ENCODE peak calls at places on chromosomes 5 and 9, in six cellular contexts. One of them, this sample, is unnamed.

GRCh38 chr5:33937700-33938506 is 1.7 kb downstream of the RXFP3 start:
- DNase-seq in right atrium auricular region: no peak
- DNase-seq in brain microvascular endothelial cell: no peak
- DNase-seq in Peyer's patch: no peak
- DNase-seq in neuronal stem cell: no peak
- DNase-seq in CD8-positive, alpha-beta T cell: no peak
- DNase-seq in this sample: no peak

GRCh38 chr9:124332321-124332720 is 74.6 kb downstream of the NEK6 start:
- DNase-seq in right atrium auricular region: no peak
- DNase-seq in brain microvascular endothelial cell: no peak
- DNase-seq in Peyer's patch: no peak
- DNase-seq in neuronal stem cell: no peak
- DNase-seq in CD8-positive, alpha-beta T cell: no peak
- DNase-seq in this sample: no peak

GRCh38 chr9:127865645-127866464 is 11.4 kb upstream of the ENG start:
- DNase-seq in right atrium auricular region: no peak
- DNase-seq in brain microvascular endothelial cell: no peak
- DNase-seq in Peyer's patch: no peak
- DNase-seq in neuronal stem cell: no peak
- DNase-seq in CD8-positive, alpha-beta T cell: peak; percentile 32
- DNase-seq in this sample: no peak

GRCh38 chr9:4269872-4270271 is 30.0 kb downstream of the GLIS3 start:
- DNase-seq in right atrium auricular region: no peak
- DNase-seq in brain microvascular endothelial cell: no peak
- DNase-seq in Peyer's patch: no peak
- DNase-seq in neuronal stem cell: no peak
- DNase-seq in CD8-positive, alpha-beta T cell: no peak
- DNase-seq in this sample: no peak

GRCh38 chr5:81782811-81783210 is 31.9 kb upstream of the SSBP2 start:
- DNase-seq in right atrium auricular region: no peak
- DNase-seq in brain microvascular endothelial cell: no peak
- DNase-seq in Peyer's patch: no peak
- DNase-seq in neuronal stem cell: no peak
- DNase-seq in CD8-positive, alpha-beta T cell: no peak
- DNase-seq in this sample: no peak

GRCh38 chr5:93428868-93429267 is 152.2 kb downstream of the NR2F1-AS1 start:
- DNase-seq in right atrium auricular region: no peak
- DNase-seq in brain microvascular endothelial cell: peak; percentile 57
- DNase-seq in Peyer's patch: no peak
- DNase-seq in neuronal stem cell: no peak
- DNase-seq in CD8-positive, alpha-beta T cell: no peak
- DNase-seq in this sample: no peak

GRCh38 chr5:53381-54174 is 38.4 kb upstream of the PLEKHG4B start:
- DNase-seq in right atrium auricular region: no peak
- DNase-seq in brain microvascular endothelial cell: no peak
- DNase-seq in Peyer's patch: no peak
- DNase-seq in neuronal stem cell: peak; percentile 87
- DNase-seq in CD8-positive, alpha-beta T cell: peak; percentile 15
- DNase-seq in this sample: peak; percentile 70

GRCh38 chr9:135340726-135341475 is 138.7 kb upstream of the PPP1R26 start:
- DNase-seq in right atrium auricular region: no peak
- DNase-seq in brain microvascular endothelial cell: no peak
- DNase-seq in Peyer's patch: no peak
- DNase-seq in neuronal stem cell: no peak
- DNase-seq in CD8-positive, alpha-beta T cell: no peak
- DNase-seq in this sample: no peak

GRCh38 chr5:81787843-81788242 is 36.9 kb upstream of the SSBP2 start:
- DNase-seq in right atrium auricular region: peak; percentile 78
- DNase-seq in brain microvascular endothelial cell: peak; percentile 55
- DNase-seq in Peyer's patch: peak; percentile 31
- DNase-seq in neuronal stem cell: peak; percentile 30
- DNase-seq in CD8-positive, alpha-beta T cell: no peak
- DNase-seq in this sample: peak; percentile 62

GRCh38 chr5:42392917-42393316 is 30.3 kb upstream of the GHR start:
- DNase-seq in right atrium auricular region: no peak
- DNase-seq in brain microvascular endothelial cell: no peak
- DNase-seq in Peyer's patch: no peak
- DNase-seq in neuronal stem cell: no peak
- DNase-seq in CD8-positive, alpha-beta T cell: no peak
- DNase-seq in this sample: no peak

GRCh38 chr5:67747096-67747495 is 468.5 kb upstream of the PIK3R1 start:
- DNase-seq in right atrium auricular region: no peak
- DNase-seq in brain microvascular endothelial cell: no peak
- DNase-seq in Peyer's patch: no peak
- DNase-seq in neuronal stem cell: no peak
- DNase-seq in CD8-positive, alpha-beta T cell: no peak
- DNase-seq in this sample: no peak

GRCh38 chr9:970310-971002 is 6.0 kb upstream of the DMRT3 start:
- DNase-seq in right atrium auricular region: no peak
- DNase-seq in brain microvascular endothelial cell: no peak
- DNase-seq in Peyer's patch: no peak
- DNase-seq in neuronal stem cell: no peak
- DNase-seq in CD8-positive, alpha-beta T cell: no peak
- DNase-seq in this sample: no peak

GRCh38 chr9:1606253-1606652 is 408.9 kb upstream of the SMARCA2 start:
- DNase-seq in right atrium auricular region: no peak
- DNase-seq in brain microvascular endothelial cell: no peak
- DNase-seq in Peyer's patch: no peak
- DNase-seq in neuronal stem cell: no peak
- DNase-seq in CD8-positive, alpha-beta T cell: no peak
- DNase-seq in this sample: no peak

GRCh38 chr5:172179032-172179989 is 8.7 kb downstream of the STK10 start:
- DNase-seq in right atrium auricular region: no peak
- DNase-seq in brain microvascular endothelial cell: peak; percentile 46
- DNase-seq in Peyer's patch: peak; percentile 71
- DNase-seq in neuronal stem cell: no peak
- DNase-seq in CD8-positive, alpha-beta T cell: peak; percentile 58
- DNase-seq in this sample: no peak

GRCh38 chr5:90473321-90474234 is 993 bp downstream of the MBLAC2 start:
- DNase-seq in right atrium auricular region: peak; percentile 61
- DNase-seq in brain microvascular endothelial cell: peak; percentile 28
- DNase-seq in Peyer's patch: peak; percentile 34
- DNase-seq in neuronal stem cell: no peak
- DNase-seq in CD8-positive, alpha-beta T cell: peak; percentile 28
- DNase-seq in this sample: peak; percentile 16

GRCh38 chr5:1130218-1130946 is 18.5 kb upstream of the SLC12A7 start:
- DNase-seq in right atrium auricular region: no peak
- DNase-seq in brain microvascular endothelial cell: no peak
- DNase-seq in Peyer's patch: no peak
- DNase-seq in neuronal stem cell: no peak
- DNase-seq in CD8-positive, alpha-beta T cell: no peak
- DNase-seq in this sample: peak; percentile 35

GRCh38 chr5:152568101-152568500 is 163.0 kb upstream of the NMUR2 start:
- DNase-seq in right atrium auricular region: no peak
- DNase-seq in brain microvascular endothelial cell: no peak
- DNase-seq in Peyer's patch: no peak
- DNase-seq in neuronal stem cell: no peak
- DNase-seq in CD8-positive, alpha-beta T cell: no peak
- DNase-seq in this sample: no peak

GRCh38 chr5:169197343-169197742 is 103.6 kb downstream of the SLIT3 start:
- DNase-seq in right atrium auricular region: no peak
- DNase-seq in brain microvascular endothelial cell: no peak
- DNase-seq in Peyer's patch: no peak
- DNase-seq in neuronal stem cell: no peak
- DNase-seq in CD8-positive, alpha-beta T cell: no peak
- DNase-seq in this sample: peak; percentile 36

GRCh38 chr5:116658141-116658540 is 83.5 kb upstream of the SEMA6A start:
- DNase-seq in right atrium auricular region: no peak
- DNase-seq in brain microvascular endothelial cell: no peak
- DNase-seq in Peyer's patch: no peak
- DNase-seq in neuronal stem cell: no peak
- DNase-seq in CD8-positive, alpha-beta T cell: no peak
- DNase-seq in this sample: no peak

GRCh38 chr9:131094015-131094414 is 2.3 kb upstream of the AIF1L start:
- DNase-seq in right atrium auricular region: no peak
- DNase-seq in brain microvascular endothelial cell: no peak
- DNase-seq in Peyer's patch: no peak
- DNase-seq in neuronal stem cell: no peak
- DNase-seq in CD8-positive, alpha-beta T cell: no peak
- DNase-seq in this sample: no peak

GRCh38 chr5:71924325-71924724 is 182.9 kb upstream of the MAP1B start:
- DNase-seq in right atrium auricular region: no peak
- DNase-seq in brain microvascular endothelial cell: no peak
- DNase-seq in Peyer's patch: no peak
- DNase-seq in neuronal stem cell: no peak
- DNase-seq in CD8-positive, alpha-beta T cell: no peak
- DNase-seq in this sample: no peak

GRCh38 chr5:137488516-137488915 is 10.6 kb downstream of the SPOCK1 start:
- DNase-seq in right atrium auricular region: no peak
- DNase-seq in brain microvascular endothelial cell: no peak
- DNase-seq in Peyer's patch: no peak
- DNase-seq in neuronal stem cell: no peak
- DNase-seq in CD8-positive, alpha-beta T cell: no peak
- DNase-seq in this sample: no peak

GRCh38 chr5:10401499-10401898 is 40.2 kb upstream of the ROPN1L start:
- DNase-seq in right atrium auricular region: no peak
- DNase-seq in brain microvascular endothelial cell: no peak
- DNase-seq in Peyer's patch: no peak
- DNase-seq in neuronal stem cell: no peak
- DNase-seq in CD8-positive, alpha-beta T cell: no peak
- DNase-seq in this sample: no peak

GRCh38 chr9:75186767-75187380 is 98.6 kb downstream of the OSTF1 start:
- DNase-seq in right atrium auricular region: no peak
- DNase-seq in brain microvascular endothelial cell: no peak
- DNase-seq in Peyer's patch: no peak
- DNase-seq in neuronal stem cell: no peak
- DNase-seq in CD8-positive, alpha-beta T cell: no peak
- DNase-seq in this sample: no peak

GRCh38 chr9:126697350-126697749 is 83.6 kb downstream of the LMX1B start:
- DNase-seq in right atrium auricular region: no peak
- DNase-seq in brain microvascular endothelial cell: no peak
- DNase-seq in Peyer's patch: no peak
- DNase-seq in neuronal stem cell: no peak
- DNase-seq in CD8-positive, alpha-beta T cell: no peak
- DNase-seq in this sample: no peak

GRCh38 chr5:159971931-159972461 is 36.9 kb upstream of the TTC1 start:
- DNase-seq in right atrium auricular region: no peak
- DNase-seq in brain microvascular endothelial cell: no peak
- DNase-seq in Peyer's patch: no peak
- DNase-seq in neuronal stem cell: no peak
- DNase-seq in CD8-positive, alpha-beta T cell: no peak
- DNase-seq in this sample: no peak

GRCh38 chr5:150320048-150320555 is 17.4 kb upstream of the ARSI start:
- DNase-seq in right atrium auricular region: peak; percentile 92
- DNase-seq in brain microvascular endothelial cell: peak; percentile 69
- DNase-seq in Peyer's patch: peak; percentile 20
- DNase-seq in neuronal stem cell: no peak
- DNase-seq in CD8-positive, alpha-beta T cell: no peak
- DNase-seq in this sample: no peak

GRCh38 chr5:59810041-59810440 is 83.5 kb downstream of the PDE4D start:
- DNase-seq in right atrium auricular region: peak; percentile 71
- DNase-seq in brain microvascular endothelial cell: peak; percentile 68
- DNase-seq in Peyer's patch: peak; percentile 59
- DNase-seq in neuronal stem cell: peak; percentile 70
- DNase-seq in CD8-positive, alpha-beta T cell: peak; percentile 58
- DNase-seq in this sample: peak; percentile 57
- H3K4me3 ChIP-seq in right atrium auricular region: no peak overlapping the region
- H3K4me3 ChIP-seq in brain microvascular endothelial cell: peak overlapping the region; percentile 42
- H3K4me3 ChIP-seq in Peyer's patch: no peak overlapping the region
- H3K4me3 ChIP-seq in neuronal stem cell: no peak overlapping the region
- H3K4me3 ChIP-seq in CD8-positive, alpha-beta T cell: no peak overlapping the region
- H3K4me3 ChIP-seq in this sample: no peak overlapping the region

DNA sequence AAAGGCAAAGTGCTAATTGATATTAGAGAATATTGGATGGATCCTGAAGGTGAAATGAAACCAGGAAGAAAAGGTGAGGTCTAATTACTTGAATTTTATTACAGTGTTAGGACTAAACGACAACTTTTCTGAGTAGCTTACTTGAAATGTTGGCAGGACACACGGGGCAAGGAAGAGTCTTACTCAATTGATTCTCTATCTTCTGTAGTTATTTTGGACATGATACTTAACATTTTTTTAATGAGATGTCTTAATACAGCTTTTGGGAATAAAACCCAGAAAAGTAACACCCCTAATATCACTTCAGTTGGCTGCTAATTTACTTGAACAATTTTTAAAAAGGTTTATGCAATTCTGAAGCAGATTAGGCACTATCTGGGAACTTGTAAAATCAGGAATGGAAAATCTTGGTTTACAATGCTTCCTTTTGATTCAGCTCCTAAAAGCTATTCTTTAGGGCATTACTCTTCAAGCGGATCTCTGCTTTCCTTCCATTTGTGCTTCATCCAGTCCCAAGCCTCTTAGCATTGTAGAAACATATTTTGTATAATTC is 13.7 kb downstream of the SUB1 start:
- DNase-seq in right atrium auricular region: peak; percentile 23
- DNase-seq in brain microvascular endothelial cell: no peak
- DNase-seq in Peyer's patch: no peak
- DNase-seq in neuronal stem cell: no peak
- DNase-seq in CD8-positive, alpha-beta T cell: no peak
- DNase-seq in this sample: no peak
- H3K36me3 ChIP-seq in right atrium auricular region: peaks cover 39% of the 10 kb centered on the region
- H3K36me3 ChIP-seq in brain microvascular endothelial cell: peaks cover 32% of the 10 kb centered on the region
- H3K36me3 ChIP-seq in Peyer's patch: no peaks in the 10 kb centered on the region
- H3K36me3 ChIP-seq in neuronal stem cell: peaks cover 19% of the 10 kb centered on the region
- H3K36me3 ChIP-seq in CD8-positive, alpha-beta T cell: peaks cover 39% of the 10 kb centered on the region
- H3K36me3 ChIP-seq in this sample: no peaks in the 10 kb centered on the region

GRCh38 chr9:92360083-92360482 is 34.3 kb downstream of the CENPP start:
- DNase-seq in right atrium auricular region: no peak
- DNase-seq in brain microvascular endothelial cell: no peak
- DNase-seq in Peyer's patch: no peak
- DNase-seq in neuronal stem cell: no peak
- DNase-seq in CD8-positive, alpha-beta T cell: no peak
- DNase-seq in this sample: no peak
- H3K4me3 ChIP-seq in right atrium auricular region: no peak overlapping the region
- H3K4me3 ChIP-seq in brain microvascular endothelial cell: no peak overlapping the region
- H3K4me3 ChIP-seq in Peyer's patch: no peak overlapping the region
- H3K4me3 ChIP-seq in neuronal stem cell: no peak overlapping the region
- H3K4me3 ChIP-seq in CD8-positive, alpha-beta T cell: no peak overlapping the region
- H3K4me3 ChIP-seq in this sample: no peak overlapping the region

GRCh38 chr5:40937064-40937463 is 27.8 kb downstream of the C7 start:
- DNase-seq in right atrium auricular region: no peak
- DNase-seq in brain microvascular endothelial cell: no peak
- DNase-seq in Peyer's patch: no peak
- DNase-seq in neuronal stem cell: no peak
- DNase-seq in CD8-positive, alpha-beta T cell: no peak
- DNase-seq in this sample: no peak

GRCh38 chr5:40945111-40945510 is 35.8 kb downstream of the C7 start:
- DNase-seq in right atrium auricular region: no peak
- DNase-seq in brain microvascular endothelial cell: no peak
- DNase-seq in Peyer's patch: no peak
- DNase-seq in neuronal stem cell: no peak
- DNase-seq in CD8-positive, alpha-beta T cell: no peak
- DNase-seq in this sample: no peak

DNA sequence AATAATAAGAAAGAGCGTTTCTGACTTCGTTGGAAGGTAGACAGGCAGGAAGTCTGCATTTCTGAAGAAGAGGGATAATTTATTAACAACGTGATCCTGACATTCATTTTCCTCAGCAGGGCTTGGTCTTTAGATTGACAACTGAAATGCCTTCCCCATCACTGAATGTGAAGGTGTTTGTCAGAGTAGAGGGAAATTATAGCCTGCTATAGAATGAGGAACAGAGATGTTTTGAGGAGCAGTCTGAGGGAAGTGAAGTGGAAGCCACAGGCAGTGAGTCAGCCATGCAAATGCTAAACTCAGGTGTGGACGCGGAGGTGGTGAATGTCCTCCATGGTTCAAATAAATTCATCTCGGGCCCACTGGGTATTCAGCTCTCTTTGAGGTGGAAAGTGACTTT is 30.5 kb downstream of the C7 start:
- DNase-seq in right atrium auricular region: no peak
- DNase-seq in brain microvascular endothelial cell: no peak
- DNase-seq in Peyer's patch: no peak
- DNase-seq in neuronal stem cell: no peak
- DNase-seq in CD8-positive, alpha-beta T cell: no peak
- DNase-seq in this sample: no peak
- H3K36me3 ChIP-seq in right atrium auricular region: peaks cover 10% of the 10 kb centered on the region
- H3K36me3 ChIP-seq in brain microvascular endothelial cell: no peaks in the 10 kb centered on the region
- H3K36me3 ChIP-seq in Peyer's patch: no peaks in the 10 kb centered on the region
- H3K36me3 ChIP-seq in neuronal stem cell: no peaks in the 10 kb centered on the region
- H3K36me3 ChIP-seq in CD8-positive, alpha-beta T cell: no peaks in the 10 kb centered on the region
- H3K36me3 ChIP-seq in this sample: no peaks in the 10 kb centered on the region